ENCODE peak calls at places on chromosome 13, in nine cellular contexts. T is aorta; U is AG04449; X is stimulated activated CD8-positive, alpha-beta memory T cell treated with anti-CD3 and anti-CD28 coated beads, Interleukin-2, amount 100 ng/mL, for 48 hours; M is psoas muscle; N is stimulated activated naive CD8-positive, alpha-beta T cell treated with anti-CD3 and anti-CD28 coated beads, Interleukin-15, Interleukin-2, amounts not matched to agents 100 U/mL and 50 U/mL, for 24 hours; K is erythroblast; O is HuH-7.5; Z is nucleus accumbens. D is an unnamed sample.

GRCh38 chr13:50244913-50245574 is 229.8 kb downstream of the KCNRG start:
- DNase-seq in T (peak; percentile 48), M (no peak), O (peak; percentile 49), N (peak; percentile 52), X (peak; percentile 33), K (no peak), U (no peak), Z (no peak), D (no peak)

GRCh38 chr13:44396295-44396962 is 22.8 kb downstream of the SERP2 start:
- DNase-seq in O (no peak), U (no peak), T (no peak), N (no peak), M (no peak), X (no peak), K (no peak), Z (no peak), D (no peak)

GRCh38 chr13:44601596-44601995 is 25.5 kb upstream of the TSC22D1 start:
- DNase-seq in T (no peak), N (no peak), Z (no peak), M (no peak), O (no peak), X (no peak), K (no peak), U (no peak), D (no peak)

GRCh38 chr13:112588490-112589297 is 741 bp upstream of the TUBGCP3 start:
- DNase-seq in U (no peak), K (peak; percentile 65), M (peak; percentile 41), O (no peak), T (no peak), N (no peak), X (no peak), Z (no peak), D (no peak)

GRCh38 chr13:54875111-54875510 is 1846.5 kb downstream of the OLFM4 start:
- DNase-seq in N (no peak), U (no peak), K (no peak), M (no peak), X (no peak), T (no peak), Z (no peak), O (no peak), D (no peak)

GRCh38 chr13:95298971-95299627 is 2.2 kb downstream of the ABCC4 start:
- DNase-seq in U (no peak), M (no peak), Z (no peak), K (no peak), X (no peak), T (no peak), O (no peak), N (peak; percentile 18), D (no peak)

GRCh38 chr13:113275387-113275786 is 21.7 kb upstream of the LAMP1 start:
- DNase-seq in X (no peak), Z (no peak), U (no peak), K (peak; percentile 52), T (no peak), N (peak; percentile 32), O (no peak), M (peak; percentile 66), D (peak; percentile 27)

GRCh38 chr13:77554079-77554478 is 18.6 kb downstream of the SCEL start:
- DNase-seq in O (no peak), T (no peak), N (no peak), U (no peak), M (no peak), Z (no peak), K (no peak), X (no peak), D (no peak)

GRCh38 chr13:77480071-77480470 is 55.4 kb upstream of the SCEL start:
- DNase-seq in O (no peak), M (no peak), U (no peak), Z (no peak), X (no peak), T (no peak), N (no peak), K (no peak), D (no peak)

GRCh38 chr13:105090244-105090643 is 1445.2 kb downstream of the EFNB2 start:
- DNase-seq in M (no peak), O (no peak), X (no peak), T (no peak), U (no peak), Z (no peak), K (no peak), N (no peak), D (no peak)

GRCh38 chr13:71864981-71865857 is 1.8 kb downstream of the DACH1 start:
- DNase-seq in K (peak; percentile 66), X (no peak), T (peak; percentile 46), M (peak; percentile 60), O (peak; percentile 50), Z (peak; percentile 22), N (peak; percentile 4), U (no peak), D (no peak)

GRCh38 chr13:111337206-111337605 is 16.8 kb downstream of the TEX29 start:
- DNase-seq in X (no peak), O (no peak), M (no peak), T (no peak), U (peak; percentile 50), Z (no peak), K (no peak), N (no peak), D (no peak)

GRCh38 chr13:33639158-33639557 is 178.8 kb upstream of the RFC3 start:
- DNase-seq in M (peak; percentile 74), X (no peak), K (no peak), O (no peak), Z (no peak), U (peak; percentile 26), T (no peak), N (no peak), D (no peak)

GRCh38 chr13:65540064-65540635 is 1690.0 kb downstream of the PCDH9 start:
- DNase-seq in T (no peak), X (no peak), U (no peak), M (no peak), N (no peak), Z (no peak), K (no peak), O (no peak), D (no peak)

GRCh38 chr13:24270639-24271131 is 38.7 kb upstream of the C1QTNF9 start:
- DNase-seq in X (peak; percentile 36), O (peak; percentile 43), K (peak; percentile 71), N (peak; percentile 68), U (no peak), Z (peak; percentile 76), M (peak; percentile 63), T (peak; percentile 90), D (peak; percentile 76)

GRCh38 chr13:95552539-95553270 is at the start of gene CLDN10:
- DNase-seq in X (no peak), M (no peak), Z (peak; percentile 12), U (no peak), K (peak; percentile 25), T (no peak), N (peak; percentile 5), O (no peak), D (no peak)

GRCh38 chr13:21022694-21023325 is 38.6 kb downstream of the LATS2 start:
- DNase-seq in K (no peak), N (no peak), M (no peak), T (no peak), Z (no peak), U (no peak), O (no peak), X (no peak), D (no peak)

GRCh38 chr13:80048030-80048429 is 292.9 kb downstream of the SPRY2 start:
- DNase-seq in K (no peak), O (no peak), N (no peak), T (no peak), M (no peak), X (no peak), U (no peak), Z (no peak), D (no peak)

GRCh38 chr13:90690458-90691063 is 656.9 kb upstream of the MIR17HG start:
- DNase-seq in K (no peak), U (no peak), O (no peak), X (no peak), M (no peak), N (no peak), Z (no peak), T (no peak), D (no peak)

GRCh38 chr13:78978381-78978998 is 319.5 kb upstream of the OBI1 start:
- DNase-seq in Z (peak; percentile 15), O (no peak), K (peak; percentile 47), X (no peak), N (peak; percentile 27), U (peak; percentile 7), T (no peak), M (no peak), D (peak; percentile 18)

GRCh38 chr13:100608906-100609305 is 20.3 kb upstream of the GGACT start:
- DNase-seq in X (no peak), K (no peak), M (no peak), U (no peak), Z (no peak), O (no peak), T (no peak), N (peak; percentile 19), D (no peak)

GRCh38 chr13:98557934-98558630 is 18.8 kb downstream of the STK24 start:
- DNase-seq in O (no peak), M (no peak), T (no peak), K (no peak), N (no peak), Z (no peak), X (no peak), U (peak; percentile 29), D (no peak)

GRCh38 chr13:71831716-71832115 is 35.3 kb downstream of the DACH1 start:
- DNase-seq in T (no peak), X (no peak), N (no peak), O (no peak), Z (no peak), K (no peak), M (no peak), U (no peak), D (no peak)

GRCh38 chr13:92143766-92144165 is 745.3 kb downstream of the GPC5 start:
- DNase-seq in X (no peak), T (no peak), N (no peak), M (no peak), Z (no peak), U (no peak), O (no peak), K (no peak), D (no peak)

GRCh38 chr13:104823071-104823470 is 1712.4 kb downstream of the EFNB2 start:
- DNase-seq in O (no peak), X (no peak), Z (no peak), U (no peak), T (no peak), M (no peak), N (no peak), K (no peak), D (no peak)

GRCh38 chr13:99237981-99238662 is 20.1 kb downstream of the GPR18 start:
- DNase-seq in K (no peak), N (peak; percentile 53), X (no peak), Z (no peak), O (no peak), U (no peak), M (no peak), T (no peak), D (peak; percentile 34)

GRCh38 chr13:80338781-80339577 is 1.9 kb downstream of the SPRY2 start:
- DNase-seq in N (peak; percentile 22), X (no peak), U (peak; percentile 47), T (peak; percentile 88), M (peak; percentile 89), O (peak; percentile 66), K (peak; percentile 68), Z (peak; percentile 64), D (no peak)

D was measured in central memory CD4-positive, alpha-beta T cell.